ENCODE peak calls at places on chromosome 1, in four cellular contexts. S is SK-N-SH, O is GM12878, T is HepG2. V is an unnamed sample.

GRCh38 chr1:166307261-166308188 is 140.7 kb upstream of the FAM78B start:
- DNase-seq in S (peak; percentile 46), O (no peak), T (no peak), V (no peak)

GRCh38 chr1:38608202-38608864 is 251.2 kb downstream of the RRAGC start:
- DNase-seq in S (peak; percentile 61), O (no peak), T (peak; percentile 12), V (no peak)

GRCh38 chr1:228804640-228805413 is 69.5 kb downstream of the RHOU start:
- DNase-seq in S (peak; percentile 53), O (no peak), T (no peak), V (no peak)

GRCh38 chr1:24318238-24318987 is 744 bp upstream of the GRHL3 start:
- DNase-seq in S (peak; percentile 46), O (no peak), T (no peak), V (no peak)

GRCh38 chr1:66025188-66025587 is 232.5 kb downstream of the PDE4B start:
- DNase-seq in S (no peak), O (no peak), T (no peak), V (no peak)

GRCh38 chr1:234250747-234251146 is 122.5 kb upstream of the COA6 start:
- DNase-seq in S (no peak), O (no peak), T (no peak), V (no peak)

GRCh38 chr1:91827094-91828006 is 58.6 kb downstream of the TGFBR3 start:
- DNase-seq in S (no peak), O (no peak), T (peak; percentile 99), V (peak; percentile 24)

GRCh38 chr1:183632087-183632486 is 3.5 kb downstream of the ARPC5 start:
- DNase-seq in S (no peak), O (no peak), T (peak; percentile 44), V (no peak)

GRCh38 chr1:93807301-93807930 is 71.6 kb downstream of the DNTTIP2 start:
- DNase-seq in S (no peak), O (no peak), T (no peak), V (no peak)

GRCh38 chr1:59672851-59673574 is 141.7 kb upstream of the HOOK1 start:
- DNase-seq in S (no peak), O (no peak), T (peak; percentile 63), V (peak; percentile 2)

GRCh38 chr1:33719771-33720670 is 143.9 kb upstream of the HMGB4 start:
- DNase-seq in S (no peak), O (no peak), T (no peak), V (no peak)

GRCh38 chr1:244150071-244150470 is 99.0 kb downstream of the ZBTB18 start:
- DNase-seq in S (no peak), O (no peak), T (no peak), V (no peak)

GRCh38 chr1:155974208-155975165 is 3.9 kb downstream of the ARHGEF2 start:
- DNase-seq in S (no peak), O (no peak), T (no peak), V (no peak)

GRCh38 chr1:26889580-26890466 is at the start of gene GPN2:
- DNase-seq in S (peak; percentile 93), O (peak; percentile 46), T (peak; percentile 73), V (peak; percentile 71)

GRCh38 chr1:24119859-24120756 is 8.2 kb upstream of the MYOM3 start:
- DNase-seq in S (no peak), O (no peak), T (peak; percentile 85), V (no peak)

GRCh38 chr1:88726697-88727096 is 42.6 kb downstream of the PKN2 start:
- DNase-seq in S (no peak), O (no peak), T (no peak), V (no peak)

GRCh38 chr1:178541829-178542553 is 29.1 kb downstream of the TEX35 start:
- DNase-seq in S (peak; percentile 82), O (no peak), T (peak; percentile 88), V (peak; percentile 58)

GRCh38 chr1:230303069-230303468 is 123.1 kb downstream of the PGBD5 start:
- DNase-seq in S (no peak), O (no peak), T (no peak), V (no peak)

GRCh38 chr1:31447210-31447609 is 34.2 kb downstream of the SERINC2 start:
- DNase-seq in S (no peak), O (no peak), T (peak; percentile 56), V (no peak)

GRCh38 chr1:97050501-97050900 is 328.9 kb downstream of the PTBP2 start:
- DNase-seq in S (peak; percentile 3), O (no peak), T (no peak), V (peak; percentile 19)

GRCh38 chr1:152189657-152190442 is 30.8 kb upstream of the RPTN start:
- DNase-seq in S (peak; percentile 52), O (no peak), T (peak; percentile 31), V (peak; percentile 83)

GRCh38 chr1:234597894-234598293 is 12.1 kb downstream of the IRF2BP2 start:
- DNase-seq in S (peak; percentile 56), O (no peak), T (peak; percentile 62), V (peak; percentile 75)

GRCh38 chr1:9900142-9901043 is 9.7 kb downstream of the CTNNBIP1 start:
- DNase-seq in S (no peak), O (no peak), T (peak; percentile 88), V (no peak)

GRCh38 chr1:201127755-201128455 is 921 bp upstream of the ASCL5 start:
- DNase-seq in S (no peak), O (no peak), T (peak; percentile 9), V (no peak)

GRCh38 chr1:155044812-155045690 is 6.1 kb upstream of the ADAM15 start:
- DNase-seq in S (peak; percentile 84), O (no peak), T (peak; percentile 79), V (peak; percentile 88)

GRCh38 chr1:153404768-153405167 is 11.6 kb upstream of the S100A7A start:
- DNase-seq in S (peak; percentile 41), O (no peak), T (peak; percentile 11), V (peak; percentile 47)

GRCh38 chr1:153035211-153035610 is 4.2 kb downstream of the SPRR1B start:
- DNase-seq in S (no peak), O (no peak), T (no peak), V (no peak)

GRCh38 chr1:108881369-108881768 is 4.6 kb downstream of the GPSM2 start:
- DNase-seq in S (no peak), O (no peak), T (no peak), V (no peak)

GRCh38 chr1:43280683-43281082 is 4.7 kb downstream of the C1orf210 start:
- DNase-seq in S (no peak), O (no peak), T (no peak), V (no peak)

GRCh38 chr1:43277116-43277876 is 7.5 kb downstream of the TMEM125 start:
- DNase-seq in S (no peak), O (no peak), T (no peak), V (no peak)

GRCh38 chr1:43279666-43280065 is 5.7 kb downstream of the C1orf210 start:
- DNase-seq in S (no peak), O (no peak), T (no peak), V (no peak)

GRCh38 chr1:43276673-43277072 is 6.9 kb downstream of the TMEM125 start:
- DNase-seq in S (no peak), O (no peak), T (peak; percentile 87), V (no peak)

GRCh38 chr1:43279161-43279560 is 6.2 kb downstream of the C1orf210 start:
- DNase-seq in S (no peak), O (no peak), T (no peak), V (no peak)
- TF ChIP-seq PBX3 in S (no peak), O (no peak), T (no peak), V (no peak)

DNA sequence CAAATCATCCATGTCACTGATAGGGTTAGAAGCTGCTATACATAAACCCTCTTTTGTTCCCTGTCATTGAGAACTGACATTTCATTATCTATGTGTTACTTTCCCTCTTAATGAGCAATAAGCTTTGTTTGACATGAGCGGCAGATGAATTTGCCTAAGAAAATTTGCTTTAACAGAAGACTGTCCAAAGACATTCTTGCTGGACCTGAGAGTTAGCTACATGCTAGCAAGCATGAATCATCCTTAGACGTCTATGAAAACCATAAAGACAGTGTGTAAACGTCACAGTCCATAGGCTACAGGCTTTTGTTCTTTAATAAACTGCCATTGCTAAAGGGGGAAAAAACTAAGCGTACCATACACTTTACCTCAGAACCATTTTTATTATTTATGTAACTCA is 73.1 kb downstream of the TNFSF4 start:
- DNase-seq in S (no peak), O (no peak), T (no peak), V (no peak)
- TF ChIP-seq PBX3 in S (peak; percentile 8), O (no peak), T (no peak), V (no peak)

GRCh38 chr1:3190256-3191041 is 121.4 kb downstream of the PRDM16 start:
- DNase-seq in S (no peak), O (no peak), T (no peak), V (no peak)
- TF ChIP-seq PBX3 in S (no peak), O (no peak), T (no peak), V (no peak)

GRCh38 chr1:67843746-67844145 is 10.5 kb upstream of the GNG12 start:
- DNase-seq in S (no peak), O (no peak), T (no peak), V (no peak)

GRCh38 chr1:67843335-67843734 is 10.1 kb upstream of the GNG12 start:
- DNase-seq in S (no peak), O (no peak), T (no peak), V (no peak)

GRCh38 chr1:67836769-67837168 is 3.5 kb upstream of the GNG12 start:
- DNase-seq in S (no peak), O (no peak), T (no peak), V (no peak)

GRCh38 chr1:67838180-67838912 is 5.1 kb upstream of the GNG12 start:
- DNase-seq in S (peak; percentile 33), O (no peak), T (no peak), V (no peak)

DNA sequence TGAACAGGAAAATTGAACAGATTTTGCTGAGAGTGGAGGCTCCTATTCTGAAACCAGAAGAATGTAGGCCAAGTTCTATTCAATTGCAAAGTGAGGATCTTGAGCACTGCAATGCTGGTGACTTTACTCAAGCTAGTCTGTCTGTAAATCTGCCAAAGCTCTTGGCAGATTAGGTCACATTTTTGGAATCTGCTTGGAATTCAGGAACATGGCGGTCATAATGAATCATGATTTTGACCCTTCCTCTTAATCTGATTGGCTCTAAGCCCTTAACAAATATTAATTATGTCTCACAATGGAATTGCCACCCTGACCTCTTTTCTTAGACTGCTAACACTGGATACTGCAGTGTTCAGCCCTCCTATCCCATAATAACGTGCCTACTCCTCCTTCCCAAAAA is 7.2 kb upstream of the GNG12 start:
- DNase-seq in S (no peak), O (no peak), T (no peak), V (peak; percentile 42)
- TF ChIP-seq PBX3 in S (peak; percentile 90), O (no peak), T (no peak), V (no peak)

GRCh38 chr1:220031290-220031689 is 15.0 kb downstream of the EPRS1 start:
- DNase-seq in S (no peak), O (no peak), T (no peak), V (no peak)

GRCh38 chr1:220028496-220028895 is 17.8 kb downstream of the EPRS1 start:
- DNase-seq in S (peak; percentile 12), O (no peak), T (no peak), V (no peak)
- TF ChIP-seq PBX3 in S (no peak), O (no peak), T (no peak), V (no peak)

V was measured in A549.